ENCODE peak calls at places on chromosomes 7 and 10, in six cellular contexts. One of them, this sample, is unnamed.

GRCh38 chr10:124703778-124704427 is 40.3 kb downstream of the FAM53B start:
- DNase-seq in A172: no peak
- DNase-seq in fibroblast of pulmonary artery: peak; percentile 35
- DNase-seq in activated naive CD4-positive, alpha-beta T cell treated with anti-CD3 and anti-CD28 coated beads for 36 hours: no peak
- DNase-seq in neuronal stem cell: no peak
- DNase-seq in cardiac fibroblast: no peak
- DNase-seq in this sample: peak; percentile 38

GRCh38 chr7:151389768-151390593 is 19.9 kb downstream of the WDR86 start:
- DNase-seq in neuronal stem cell: no peak
- DNase-seq in cardiac fibroblast: no peak
- DNase-seq in fibroblast of pulmonary artery: no peak
- DNase-seq in activated naive CD4-positive, alpha-beta T cell treated with anti-CD3 and anti-CD28 coated beads for 36 hours: no peak
- DNase-seq in A172: no peak
- DNase-seq in this sample: no peak

GRCh38 chr7:46444266-46444665 is 523.2 kb upstream of the IGFBP3 start:
- DNase-seq in activated naive CD4-positive, alpha-beta T cell treated with anti-CD3 and anti-CD28 coated beads for 36 hours: no peak
- DNase-seq in A172: peak; percentile 61
- DNase-seq in fibroblast of pulmonary artery: no peak
- DNase-seq in neuronal stem cell: no peak
- DNase-seq in cardiac fibroblast: no peak
- DNase-seq in this sample: peak; percentile 44

GRCh38 chr10:124030711-124031110 is 62.7 kb downstream of the CHST15 start:
- DNase-seq in neuronal stem cell: no peak
- DNase-seq in fibroblast of pulmonary artery: no peak
- DNase-seq in A172: no peak
- DNase-seq in activated naive CD4-positive, alpha-beta T cell treated with anti-CD3 and anti-CD28 coated beads for 36 hours: no peak
- DNase-seq in cardiac fibroblast: no peak
- DNase-seq in this sample: no peak

GRCh38 chr7:80781561-80781979 is 137.3 kb downstream of the SEMA3C start:
- DNase-seq in fibroblast of pulmonary artery: peak; percentile 95
- DNase-seq in A172: peak; percentile 94
- DNase-seq in activated naive CD4-positive, alpha-beta T cell treated with anti-CD3 and anti-CD28 coated beads for 36 hours: no peak
- DNase-seq in neuronal stem cell: no peak
- DNase-seq in cardiac fibroblast: peak; percentile 91
- DNase-seq in this sample: peak; percentile 65

GRCh38 chr7:27167170-27167505 is 1.8 kb upstream of the HOXA9 start:
- DNase-seq in fibroblast of pulmonary artery: no peak
- DNase-seq in cardiac fibroblast: no peak
- DNase-seq in A172: peak; percentile 71
- DNase-seq in activated naive CD4-positive, alpha-beta T cell treated with anti-CD3 and anti-CD28 coated beads for 36 hours: no peak
- DNase-seq in neuronal stem cell: no peak
- DNase-seq in this sample: no peak

GRCh38 chr10:103692421-103693069 is 162.8 kb downstream of the SH3PXD2A start:
- DNase-seq in activated naive CD4-positive, alpha-beta T cell treated with anti-CD3 and anti-CD28 coated beads for 36 hours: peak; percentile 63
- DNase-seq in cardiac fibroblast: no peak
- DNase-seq in A172: no peak
- DNase-seq in fibroblast of pulmonary artery: no peak
- DNase-seq in neuronal stem cell: no peak
- DNase-seq in this sample: no peak

GRCh38 chr10:99619090-99619800 is 994 bp downstream of the SLC25A28 start:
- DNase-seq in A172: no peak
- DNase-seq in fibroblast of pulmonary artery: peak; percentile 19
- DNase-seq in cardiac fibroblast: peak; percentile 12
- DNase-seq in neuronal stem cell: no peak
- DNase-seq in activated naive CD4-positive, alpha-beta T cell treated with anti-CD3 and anti-CD28 coated beads for 36 hours: peak; percentile 14
- DNase-seq in this sample: no peak

GRCh38 chr10:30730306-30730705 is 100.8 kb upstream of the LYZL2 start:
- DNase-seq in fibroblast of pulmonary artery: no peak
- DNase-seq in A172: no peak
- DNase-seq in neuronal stem cell: no peak
- DNase-seq in activated naive CD4-positive, alpha-beta T cell treated with anti-CD3 and anti-CD28 coated beads for 36 hours: no peak
- DNase-seq in cardiac fibroblast: no peak
- DNase-seq in this sample: no peak

GRCh38 chr7:43135129-43135528 is 22.7 kb downstream of the HECW1 start:
- DNase-seq in cardiac fibroblast: no peak
- DNase-seq in fibroblast of pulmonary artery: no peak
- DNase-seq in neuronal stem cell: no peak
- DNase-seq in activated naive CD4-positive, alpha-beta T cell treated with anti-CD3 and anti-CD28 coated beads for 36 hours: no peak
- DNase-seq in A172: peak; percentile 74
- DNase-seq in this sample: no peak

GRCh38 chr7:128827971-128828711 is 2.1 kb upstream of the FLNC start:
- DNase-seq in cardiac fibroblast: peak; percentile 79
- DNase-seq in neuronal stem cell: no peak
- DNase-seq in fibroblast of pulmonary artery: peak; percentile 74
- DNase-seq in activated naive CD4-positive, alpha-beta T cell treated with anti-CD3 and anti-CD28 coated beads for 36 hours: no peak
- DNase-seq in A172: peak; percentile 76
- DNase-seq in this sample: peak; percentile 69

GRCh38 chr10:32943854-32944661 is 14.0 kb downstream of the ITGB1 start:
- DNase-seq in fibroblast of pulmonary artery: no peak
- DNase-seq in neuronal stem cell: no peak
- DNase-seq in cardiac fibroblast: no peak
- DNase-seq in activated naive CD4-positive, alpha-beta T cell treated with anti-CD3 and anti-CD28 coated beads for 36 hours: no peak
- DNase-seq in A172: no peak
- DNase-seq in this sample: no peak

GRCh38 chr10:60666221-60666620 is 112.1 kb upstream of the CDK1 start:
- DNase-seq in A172: no peak
- DNase-seq in neuronal stem cell: no peak
- DNase-seq in cardiac fibroblast: peak; percentile 69
- DNase-seq in fibroblast of pulmonary artery: peak; percentile 69
- DNase-seq in activated naive CD4-positive, alpha-beta T cell treated with anti-CD3 and anti-CD28 coated beads for 36 hours: peak; percentile 51
- DNase-seq in this sample: no peak

GRCh38 chr10:132630666-132631347 is 93.2 kb downstream of the INPP5A start:
- DNase-seq in neuronal stem cell: no peak
- DNase-seq in activated naive CD4-positive, alpha-beta T cell treated with anti-CD3 and anti-CD28 coated beads for 36 hours: no peak
- DNase-seq in A172: no peak
- DNase-seq in cardiac fibroblast: peak; percentile 36
- DNase-seq in fibroblast of pulmonary artery: peak; percentile 21
- DNase-seq in this sample: peak; percentile 44

GRCh38 chr7:138608292-138608691 is 92.9 kb downstream of the SVOPL start:
- DNase-seq in neuronal stem cell: no peak
- DNase-seq in activated naive CD4-positive, alpha-beta T cell treated with anti-CD3 and anti-CD28 coated beads for 36 hours: peak; percentile 57
- DNase-seq in A172: no peak
- DNase-seq in cardiac fibroblast: peak; percentile 52
- DNase-seq in fibroblast of pulmonary artery: peak; percentile 56
- DNase-seq in this sample: peak; percentile 33

GRCh38 chr7:30804078-30804661 is 33.0 kb downstream of the MINDY4 start:
- DNase-seq in A172: peak; percentile 95
- DNase-seq in activated naive CD4-positive, alpha-beta T cell treated with anti-CD3 and anti-CD28 coated beads for 36 hours: no peak
- DNase-seq in neuronal stem cell: no peak
- DNase-seq in fibroblast of pulmonary artery: peak; percentile 71
- DNase-seq in cardiac fibroblast: peak; percentile 85
- DNase-seq in this sample: peak; percentile 71

GRCh38 chr10:120392671-120393079 is 64.4 kb upstream of the PLPP4 start:
- DNase-seq in A172: no peak
- DNase-seq in cardiac fibroblast: no peak
- DNase-seq in activated naive CD4-positive, alpha-beta T cell treated with anti-CD3 and anti-CD28 coated beads for 36 hours: no peak
- DNase-seq in fibroblast of pulmonary artery: no peak
- DNase-seq in neuronal stem cell: no peak
- DNase-seq in this sample: no peak

GRCh38 chr7:140196361-140197217 is 19.8 kb upstream of the KDM7A start:
- DNase-seq in cardiac fibroblast: peak; percentile 35
- DNase-seq in neuronal stem cell: no peak
- DNase-seq in A172: peak; percentile 27
- DNase-seq in fibroblast of pulmonary artery: peak; percentile 72
- DNase-seq in activated naive CD4-positive, alpha-beta T cell treated with anti-CD3 and anti-CD28 coated beads for 36 hours: no peak
- DNase-seq in this sample: no peak

GRCh38 chr10:29681700-29682444 is 47.1 kb upstream of the SVIL start:
- DNase-seq in activated naive CD4-positive, alpha-beta T cell treated with anti-CD3 and anti-CD28 coated beads for 36 hours: peak; percentile 71
- DNase-seq in cardiac fibroblast: no peak
- DNase-seq in fibroblast of pulmonary artery: no peak
- DNase-seq in neuronal stem cell: no peak
- DNase-seq in A172: no peak
- DNase-seq in this sample: no peak